ENCODE peak calls at places on chromosomes 3 and 15, in ten cellular contexts. Y is CD4-positive, alpha-beta T cell; L is left ventricle myocardium inferior; D is OCI-LY7; I is right lobe of liver; F is brain microvascular endothelial cell; T is HFFc6; S is osteocyte; X is DND-41; B is HFF-Myc. R is an unnamed sample.

GRCh38 chr3:85783331-85783730 is 824.5 kb downstream of the CADM2 start:
- DNase-seq in Y (no peak), L (no peak), D (no peak), I (no peak), F (no peak), T (no peak), S (no peak), X (no peak), B (no peak), R (no peak)

GRCh38 chr3:11558918-11559815 is 84.5 kb downstream of the VGLL4 start:
- DNase-seq in Y (no peak), L (peak), D (no peak), I (no peak), F (no peak), T (no peak), S (no peak), X (no peak), B (no peak), R (no peak)

GRCh38 chr3:40120816-40121215 is 188.7 kb upstream of the EIF1B start:
- DNase-seq in Y (no peak), L (no peak), D (no peak), I (no peak), F (peak), T (peak), S (no peak), X (no peak), B (no peak), R (peak)

GRCh38 chr15:62941719-62942118 is 100.8 kb upstream of the TPM1 start:
- DNase-seq in Y (no peak), L (no peak), D (no peak), I (no peak), F (peak), T (peak), S (no peak), X (no peak), B (no peak), R (no peak)

GRCh38 chr3:47527952-47528718 is 14.6 kb upstream of the ELP6 start:
- DNase-seq in Y (no peak), L (no peak), D (no peak), I (no peak), F (no peak), T (no peak), S (no peak), X (no peak), B (no peak), R (no peak)

GRCh38 chr3:72299823-72300222 is 514.9 kb upstream of the PROK2 start:
- DNase-seq in Y (no peak), L (no peak), D (no peak), I (no peak), F (no peak), T (no peak), S (no peak), X (no peak), B (no peak), R (no peak)

GRCh38 chr15:61796056-61796455 is 264.2 kb downstream of the VPS13C start:
- DNase-seq in Y (no peak), L (no peak), D (no peak), I (no peak), F (peak), T (no peak), S (no peak), X (no peak), B (no peak), R (no peak)

GRCh38 chr3:195191580-195191979 is 79.4 kb downstream of the XXYLT1 start:
- DNase-seq in Y (no peak), L (no peak), D (no peak), I (no peak), F (no peak), T (no peak), S (no peak), X (no peak), B (no peak), R (no peak)

GRCh38 chr15:77702211-77702957 is 69.7 kb upstream of the LINGO1 start:
- DNase-seq in Y (no peak), L (no peak), D (peak), I (peak), F (peak), T (peak), S (no peak), X (peak), B (no peak), R (no peak)

GRCh38 chr15:91737419-91737818 is 116.1 kb upstream of the SLCO3A1 start:
- DNase-seq in Y (no peak), L (no peak), D (no peak), I (no peak), F (no peak), T (no peak), S (no peak), X (no peak), B (no peak), R (no peak)

GRCh38 chr15:53910236-53910849 is 67.9 kb upstream of the UNC13C start:
- DNase-seq in Y (no peak), L (no peak), D (no peak), I (no peak), F (no peak), T (no peak), S (no peak), X (no peak), B (no peak), R (no peak)

GRCh38 chr3:89488800-89489580 is 381.6 kb downstream of the EPHA3 start:
- DNase-seq in Y (no peak), L (no peak), D (no peak), I (no peak), F (no peak), T (no peak), S (no peak), X (no peak), B (no peak), R (no peak)

GRCh38 chr15:65248506-65248905 is 37.2 kb upstream of the CILP start:
- DNase-seq in Y (no peak), L (no peak), D (no peak), I (no peak), F (no peak), T (no peak), S (no peak), X (no peak), B (no peak), R (no peak)

GRCh38 chr15:53378096-53378620 is 381.3 kb downstream of the WDR72 start:
- DNase-seq in Y (no peak), L (no peak), D (no peak), I (no peak), F (no peak), T (no peak), S (no peak), X (no peak), B (no peak), R (no peak)

GRCh38 chr3:58008140-58009025 is at the start of gene FLNB:
- DNase-seq in Y (peak), L (peak), D (peak), I (peak), F (peak), T (peak), S (peak), X (peak), B (no peak), R (no peak)

GRCh38 chr15:90629217-90629616 is 87.9 kb upstream of the BLM start:
- DNase-seq in Y (no peak), L (no peak), D (no peak), I (no peak), F (no peak), T (no peak), S (no peak), X (no peak), B (no peak), R (no peak)

GRCh38 chr3:184336484-184337230 is 743 bp upstream of the FAM131A start:
- DNase-seq in Y (no peak), L (no peak), D (peak), I (no peak), F (no peak), T (peak), S (no peak), X (no peak), B (no peak), R (no peak)

GRCh38 chr3:65193531-65193930 is 505.7 kb upstream of the ADAMTS9 start:
- DNase-seq in Y (no peak), L (no peak), D (no peak), I (no peak), F (no peak), T (no peak), S (no peak), X (no peak), B (no peak), R (no peak)

GRCh38 chr3:117941756-117942155 is 1092.9 kb downstream of the IGSF11 start:
- DNase-seq in Y (no peak), L (no peak), D (no peak), I (no peak), F (no peak), T (no peak), S (no peak), X (no peak), B (no peak), R (no peak)

GRCh38 chr15:78739996-78740903 is 71.0 kb downstream of the ADAMTS7 start:
- DNase-seq in Y (peak), L (no peak), D (peak), I (peak), F (peak), T (peak), S (peak), X (peak), B (no peak), R (no peak)

GRCh38 chr3:141530133-141530768 is 43.4 kb downstream of the RASA2 start:
- DNase-seq in Y (peak), L (no peak), D (no peak), I (no peak), F (no peak), T (peak), S (no peak), X (no peak), B (peak), R (peak)

GRCh38 chr3:38346584-38347410 is at the start of gene XYLB:
- DNase-seq in Y (peak), L (peak), D (peak), I (peak), F (peak), T (peak), S (peak), X (peak), B (no peak), R (no peak)

GRCh38 chr3:39148116-39149058 is 5.0 kb downstream of the CSRNP1 start:
- DNase-seq in Y (no peak), L (no peak), D (peak), I (no peak), F (peak), T (no peak), S (no peak), X (peak), B (peak), R (no peak)

GRCh38 chr3:10248984-10249748 is 907 bp downstream of the TATDN2 start:
- DNase-seq in Y (peak), L (no peak), D (peak), I (peak), F (peak), T (no peak), S (no peak), X (peak), B (no peak), R (no peak)

GRCh38 chr3:90055721-90056120 is 948.3 kb downstream of the EPHA3 start:
- DNase-seq in Y (no peak), L (no peak), D (no peak), I (no peak), F (peak), T (no peak), S (no peak), X (no peak), B (no peak), R (no peak)

GRCh38 chr3:174440350-174440716 is 418.8 kb upstream of the NAALADL2 start:
- DNase-seq in Y (no peak), L (no peak), D (peak), I (no peak), F (no peak), T (no peak), S (no peak), X (peak), B (peak), R (peak)

GRCh38 chr3:11718582-11719405 is 75.1 kb upstream of the VGLL4 start:
- DNase-seq in Y (peak), L (peak), D (peak), I (peak), F (peak), T (peak), S (no peak), X (peak), B (no peak), R (no peak)

DNA sequence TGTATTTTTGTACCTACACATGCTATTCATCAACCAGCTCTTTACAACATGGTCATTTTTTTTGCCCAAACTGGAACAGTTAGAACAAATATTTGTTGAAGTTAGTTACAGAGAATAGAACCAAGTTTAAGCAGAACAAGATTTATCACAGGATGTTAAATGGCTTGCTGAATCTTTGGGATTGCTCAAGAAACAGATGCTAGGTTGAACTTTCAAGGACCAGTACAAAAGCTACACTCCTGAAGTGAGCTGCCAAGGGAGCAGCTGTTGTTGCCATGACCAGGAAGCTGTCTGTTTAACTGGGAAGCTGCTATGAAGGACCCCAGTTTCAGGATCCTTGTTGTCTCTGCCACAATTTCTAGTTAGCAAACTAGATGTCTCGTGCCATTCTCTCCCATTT is 53.7 kb downstream of the ZIC1 start:
- DNase-seq in Y (no peak), L (no peak), D (no peak), I (no peak), F (no peak), T (no peak), S (no peak), X (no peak), B (no peak), R (no peak)
- TF ChIP-seq CTCF in Y (no peak), L (no peak), D (no peak), I (no peak), F (no peak), T (no peak), S (no peak), X (no peak), B (no peak), R (no peak)

GRCh38 chr15:97482521-97482920 is 478.0 kb upstream of the ARRDC4 start:
- DNase-seq in Y (no peak), L (no peak), D (no peak), I (no peak), F (no peak), T (no peak), S (no peak), X (no peak), B (no peak), R (no peak)
- TF ChIP-seq CTCF in Y (no peak), L (peak), D (no peak), I (peak), F (peak), T (no peak), S (peak), X (peak), B (no peak), R (no peak)

DNA sequence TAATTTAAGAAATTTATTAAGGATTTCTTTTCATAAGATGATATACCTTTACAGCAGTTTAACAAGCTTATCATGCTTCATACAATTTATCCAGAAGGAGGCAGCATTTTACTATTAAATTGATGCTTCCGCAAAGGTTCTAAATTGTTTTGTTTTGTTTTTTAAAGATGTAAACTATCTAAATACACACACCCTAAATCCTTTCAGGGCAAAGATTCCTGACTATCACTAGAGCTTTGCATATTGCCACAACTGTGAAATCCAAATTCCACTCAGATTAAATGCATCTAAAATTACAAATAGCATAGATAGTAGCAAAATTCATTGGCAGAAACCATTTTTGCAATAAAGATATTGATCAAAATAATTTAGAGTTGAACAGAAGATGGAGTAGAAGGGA is 44.5 kb upstream of the CCNL1 start:
- DNase-seq in Y (no peak), L (no peak), D (no peak), I (no peak), F (no peak), T (peak), S (no peak), X (no peak), B (no peak), R (peak)
- TF ChIP-seq CTCF in Y (no peak), L (peak), D (peak), I (peak), F (peak), T (peak), S (peak), X (peak), B (peak), R (peak)

GRCh38 chr15:71801935-71802655 is 8.3 kb upstream of the NR2E3 start:
- DNase-seq in Y (no peak), L (no peak), D (no peak), I (no peak), F (no peak), T (no peak), S (no peak), X (no peak), B (no peak), R (no peak)

GRCh38 chr15:71800835-71801745 is 9.3 kb upstream of the NR2E3 start:
- DNase-seq in Y (no peak), L (no peak), D (peak), I (no peak), F (peak), T (peak), S (no peak), X (peak), B (peak), R (peak)

GRCh38 chr15:71804695-71805470 is 5.5 kb upstream of the NR2E3 start:
- DNase-seq in Y (no peak), L (no peak), D (peak), I (no peak), F (no peak), T (no peak), S (no peak), X (no peak), B (no peak), R (no peak)

GRCh38 chr15:71804226-71804625 is 6.1 kb upstream of the NR2E3 start:
- DNase-seq in Y (no peak), L (no peak), D (peak), I (no peak), F (no peak), T (no peak), S (no peak), X (no peak), B (no peak), R (no peak)

GRCh38 chr15:71802770-71803169 is 7.6 kb upstream of the NR2E3 start:
- DNase-seq in Y (no peak), L (no peak), D (no peak), I (no peak), F (no peak), T (no peak), S (no peak), X (no peak), B (no peak), R (no peak)
- TF ChIP-seq CTCF in Y (no peak), L (peak), D (peak), I (peak), F (peak), T (peak), S (peak), X (peak), B (peak), R (peak)

DNA sequence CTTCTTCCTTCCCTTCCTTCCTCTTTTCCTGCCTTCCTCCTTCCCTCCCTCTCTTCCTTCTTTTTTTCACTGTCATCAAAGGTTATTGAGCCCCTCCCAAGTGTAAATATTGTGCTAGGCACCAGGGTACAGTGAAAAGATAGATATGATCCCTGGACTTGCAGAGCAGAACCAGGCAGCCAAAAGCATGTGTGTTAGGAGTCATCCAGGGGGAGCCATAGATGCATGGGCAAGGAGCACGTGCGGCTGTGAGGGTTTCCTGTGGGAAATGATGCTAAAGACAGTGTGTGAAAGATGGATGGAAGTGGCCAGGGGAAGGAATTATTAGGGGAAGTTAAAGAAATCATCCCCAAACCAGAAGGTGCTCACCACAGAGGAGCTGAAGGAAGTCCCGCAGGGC is 65.2 kb downstream of the NR2F2 start:
- DNase-seq in Y (no peak), L (no peak), D (no peak), I (no peak), F (no peak), T (no peak), S (no peak), X (no peak), B (no peak), R (no peak)
- TF ChIP-seq CTCF in Y (no peak), L (no peak), D (no peak), I (no peak), F (peak), T (no peak), S (no peak), X (no peak), B (no peak), R (no peak)

DNA sequence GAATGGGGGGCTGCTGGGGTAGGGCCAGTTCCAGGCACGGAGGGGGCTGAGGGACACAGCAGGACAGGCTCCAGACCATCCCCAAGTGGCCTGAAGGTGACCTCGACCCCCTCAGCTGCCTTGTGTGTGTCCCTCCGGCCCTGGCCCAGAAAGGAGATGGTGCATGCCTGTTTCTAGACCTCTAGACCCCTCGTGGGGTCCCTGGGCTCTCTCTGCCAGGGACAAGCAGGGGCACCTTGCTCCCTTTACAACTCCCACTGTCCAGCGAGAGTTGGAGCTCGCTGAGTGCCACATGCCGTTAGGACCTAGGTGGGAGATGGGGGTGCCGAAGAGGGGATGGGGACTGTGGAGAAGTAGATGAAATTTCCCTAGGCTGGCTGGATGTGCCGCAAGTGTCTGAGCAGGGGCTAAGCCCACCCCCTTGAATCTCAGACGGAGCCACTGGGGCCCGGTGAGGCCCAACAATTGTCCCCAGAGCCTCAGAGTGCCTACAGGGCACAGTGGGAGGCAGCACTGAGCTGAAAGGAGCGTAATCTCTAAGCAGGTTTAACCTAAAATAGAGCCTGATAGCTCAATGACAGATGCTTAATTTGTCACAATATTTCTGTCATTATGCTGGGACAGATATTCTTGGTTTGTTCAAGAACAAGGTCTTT is 23.7 kb upstream of the KLF13 start:
- DNase-seq in Y (no peak), L (no peak), D (peak), I (no peak), F (no peak), T (no peak), S (peak), X (peak), B (no peak), R (no peak)
- TF ChIP-seq CTCF in Y (no peak), L (peak), D (peak), I (peak), F (no peak), T (peak), S (no peak), X (no peak), B (no peak), R (peak)